ENCODE peak calls at places on chromosomes 6 and 20, in ten cellular contexts. S is NCI-H1092 treated with DMSO at 0.1 percent for 48 hours; V is B cell; I is NCI-H187 treated with DMSO at 0.1 percent for 48 hours; D is AG10803; W is IMR-90; M is left cardiac atrium; L is HEK293T; O is NCI-H146; T is stimulated activated CD4-positive, alpha-beta T cell treated with anti-CD3 and anti-CD28 coated beads, Interleukin-12 subunit alpha, Interleukin-12 subunit beta, amount 100 ng/mL, for 4 hours. E is an unnamed sample.

GRCh38 chr20:3203315-3204123 is 963 bp downstream of the DDRGK1 start:
- DNase-seq in V (peak), O (peak), L (peak), I (no peak), W (no peak), S (peak), M (no peak), T (peak), D (peak), E (no peak)

GRCh38 chr6:45637611-45638257 is 260.0 kb upstream of the SUPT3H start:
- DNase-seq in V (no peak), M (no peak), T (no peak), O (no peak), W (no peak), L (no peak), S (no peak), D (no peak), I (no peak), E (no peak)

GRCh38 chr6:31115941-31116560 is 1.5 kb downstream of the PSORS1C1 start:
- DNase-seq in W (no peak), V (peak), I (no peak), M (no peak), D (no peak), S (no peak), T (no peak), L (no peak), O (no peak), E (no peak)

GRCh38 chr20:23180451-23180921 is 94.4 kb upstream of the CD93 start:
- DNase-seq in I (no peak), V (no peak), T (no peak), L (no peak), M (peak), O (no peak), D (no peak), S (no peak), W (no peak), E (no peak)

GRCh38 chr6:77883849-77884248 is 231.0 kb downstream of the MEI4 start:
- DNase-seq in L (no peak), W (no peak), S (no peak), T (no peak), M (no peak), O (no peak), I (no peak), V (no peak), D (no peak), E (no peak)

GRCh38 chr20:14830466-14830865 is 493.1 kb upstream of the FLRT3 start:
- DNase-seq in S (peak), W (no peak), M (no peak), V (no peak), I (no peak), O (no peak), T (no peak), D (no peak), L (no peak), E (no peak)

GRCh38 chr6:66897576-66897975 is 1190.5 kb upstream of the EYS start:
- DNase-seq in S (no peak), I (no peak), D (peak), O (no peak), M (no peak), W (peak), V (no peak), T (no peak), L (no peak), E (no peak)

GRCh38 chr6:165439928-165440554 is 130.6 kb upstream of the C6orf118 start:
- DNase-seq in W (peak), I (no peak), M (no peak), D (peak), T (no peak), S (peak), O (peak), L (peak), V (no peak), E (no peak)

GRCh38 chr20:36086767-36087166 is 67.8 kb upstream of the EPB41L1 start:
- DNase-seq in W (no peak), S (no peak), I (no peak), M (no peak), V (no peak), T (no peak), L (no peak), O (no peak), D (no peak), E (no peak)

E was measured in mucosa of descending colon.